ENCODE peak calls at places on chromosomes 3 and 15, in five cellular contexts. T is MM.1S, F is astrocyte, Q is IMR-90, S is OCI-LY7. X is an unnamed sample. For H3K9me3, the result is how much of the 10 kb centered on the place peaks cover.

GRCh38 chr3:156628836-156629618 is 45.4 kb upstream of the TIPARP start:
- DNase-seq in T (no peak), F (no peak), Q (no peak), S (no peak), X (no peak)

GRCh38 chr3:96000963-96001362 is 813.4 kb upstream of the EPHA6 start:
- DNase-seq in T (no peak), F (no peak), Q (no peak), S (no peak), X (no peak)

GRCh38 chr3:126456766-126457388 is 18.8 kb downstream of the ZXDC start:
- DNase-seq in T (no peak), F (no peak), Q (no peak), S (no peak), X (no peak)

GRCh38 chr3:51328206-51328605 is 56.9 kb upstream of the MANF start:
- DNase-seq in T (no peak), F (no peak), Q (no peak), S (no peak), X (no peak)

GRCh38 chr3:71582612-71583568 is 638 bp downstream of the FOXP1 start:
- DNase-seq in T (peak), F (peak), Q (peak), S (peak), X (peak)

GRCh38 chr3:71416868-71417267 is 166.7 kb downstream of the FOXP1 start:
- DNase-seq in T (no peak), F (no peak), Q (no peak), S (peak), X (peak)

GRCh38 chr3:141051641-141052569 is 758 bp downstream of the SPSB4 start:
- DNase-seq in T (no peak), F (peak), Q (peak), S (no peak), X (peak)

GRCh38 chr3:194870394-194871110 is 184.9 kb downstream of the FAM43A start:
- DNase-seq in T (no peak), F (peak), Q (peak), S (no peak), X (no peak)

GRCh38 chr15:22968356-22968755 is 11.8 kb downstream of the CYFIP1 start:
- DNase-seq in T (no peak), F (peak), Q (peak), S (no peak), X (no peak)

GRCh38 chr3:197960694-197961581 is 921 bp downstream of the LMLN start:
- DNase-seq in T (no peak), F (no peak), Q (no peak), S (no peak), X (no peak)

GRCh38 chr15:93126496-93127083 is 37.6 kb upstream of the RGMA start:
- DNase-seq in T (no peak), F (no peak), Q (no peak), S (no peak), X (no peak)

GRCh38 chr3:101010316-101010715 is 17.1 kb upstream of the ABI3BP start:
- DNase-seq in T (no peak), F (peak), Q (peak), S (no peak), X (no peak)

GRCh38 chr3:8575364-8576104 is 69.1 kb downstream of the SSUH2 start:
- DNase-seq in T (no peak), F (peak), Q (peak), S (no peak), X (no peak)

GRCh38 chr15:55389276-55389631 is 18.9 kb downstream of the CCPG1 start:
- DNase-seq in T (no peak), F (peak), Q (peak), S (no peak), X (no peak)

GRCh38 chr15:86756688-86757087 is 677.0 kb downstream of the AGBL1 start:
- DNase-seq in T (no peak), F (no peak), Q (no peak), S (no peak), X (no peak)

GRCh38 chr15:63722144-63722543 is 111.6 kb downstream of the HERC1 start:
- DNase-seq in T (no peak), F (no peak), Q (no peak), S (no peak), X (no peak)

GRCh38 chr3:45684327-45684892 is 4.8 kb upstream of the SACM1L start:
- DNase-seq in T (no peak), F (no peak), Q (no peak), S (no peak), X (no peak)

GRCh38 chr3:64916192-64916798 is 228.5 kb upstream of the ADAMTS9 start:
- DNase-seq in T (no peak), F (no peak), Q (no peak), S (no peak), X (no peak)

GRCh38 chr3:159165972-159166371 is 364.1 kb downstream of the MFSD1 start:
- DNase-seq in T (no peak), F (no peak), Q (no peak), S (no peak), X (no peak)

GRCh38 chr3:169430687-169431404 is 232.7 kb downstream of the MECOM start:
- DNase-seq in T (peak), F (peak), Q (peak), S (peak), X (no peak)

GRCh38 chr15:71575474-71576045 is 234.8 kb upstream of the NR2E3 start:
- DNase-seq in T (peak), F (no peak), Q (no peak), S (peak), X (no peak)

GRCh38 chr15:20340931-20341661 is 200.5 kb downstream of the GOLGA6L6 start:
- DNase-seq in T (peak), F (no peak), Q (no peak), S (no peak), X (peak)

GRCh38 chr15:89912674-89913396 is at the start of gene ARPIN:
- DNase-seq in T (no peak), F (peak), Q (peak), S (no peak), X (no peak)

GRCh38 chr15:48631191-48631770 is 14.2 kb downstream of the FBN1 start:
- DNase-seq in T (no peak), F (no peak), Q (peak), S (no peak), X (no peak)

GRCh38 chr3:59444676-59445075 is 394.9 kb upstream of the CFAP20DC start:
- DNase-seq in T (no peak), F (no peak), Q (no peak), S (no peak), X (no peak)

GRCh38 chr15:68186671-68187397 is 18.3 kb downstream of the CALML4 start:
- DNase-seq in T (no peak), F (peak), Q (peak), S (no peak), X (no peak)

GRCh38 chr3:171261487-171261886 is 198.7 kb downstream of the TNIK start:
- DNase-seq in T (no peak), F (peak), Q (peak), S (no peak), X (no peak)

GRCh38 chr3:137263982-137264777 is 306.4 kb downstream of the IL20RB start:
- DNase-seq in T (no peak), F (no peak), Q (no peak), S (no peak), X (no peak)

GRCh38 chr15:80662129-80662528 is 33.0 kb upstream of the ABHD17C start:
- DNase-seq in T (no peak), F (no peak), Q (no peak), S (peak), X (no peak)

GRCh38 chr15:74032046-74032445 is 37.5 kb downstream of the PML start:
- DNase-seq in T (no peak), F (no peak), Q (no peak), S (no peak), X (no peak)

GRCh38 chr15:66115568-66116206 is 137.9 kb downstream of the MEGF11 start:
- DNase-seq in T (peak), F (no peak), Q (no peak), S (peak), X (peak)

GRCh38 chr15:84788500-84788899 is 28.7 kb upstream of the ALPK3 start:
- DNase-seq in T (no peak), F (no peak), Q (no peak), S (no peak), X (no peak)

GRCh38 chr3:144341461-144341860 is 369.8 kb downstream of the DIPK2A start:
- DNase-seq in T (no peak), F (no peak), Q (no peak), S (no peak), X (peak)

GRCh38 chr3:146550743-146551510 is 6.5 kb upstream of the PLSCR1 start:
- DNase-seq in T (no peak), F (peak), Q (peak), S (no peak), X (no peak)

GRCh38 chr3:24182756-24183155 is 237.7 kb downstream of the NR1D2 start:
- DNase-seq in T (no peak), F (no peak), Q (no peak), S (no peak), X (no peak)

GRCh38 chr3:15428539-15428938 is 1.1 kb downstream of the EAF1 start:
- DNase-seq in T (no peak), F (peak), Q (peak), S (peak), X (no peak)

DNA sequence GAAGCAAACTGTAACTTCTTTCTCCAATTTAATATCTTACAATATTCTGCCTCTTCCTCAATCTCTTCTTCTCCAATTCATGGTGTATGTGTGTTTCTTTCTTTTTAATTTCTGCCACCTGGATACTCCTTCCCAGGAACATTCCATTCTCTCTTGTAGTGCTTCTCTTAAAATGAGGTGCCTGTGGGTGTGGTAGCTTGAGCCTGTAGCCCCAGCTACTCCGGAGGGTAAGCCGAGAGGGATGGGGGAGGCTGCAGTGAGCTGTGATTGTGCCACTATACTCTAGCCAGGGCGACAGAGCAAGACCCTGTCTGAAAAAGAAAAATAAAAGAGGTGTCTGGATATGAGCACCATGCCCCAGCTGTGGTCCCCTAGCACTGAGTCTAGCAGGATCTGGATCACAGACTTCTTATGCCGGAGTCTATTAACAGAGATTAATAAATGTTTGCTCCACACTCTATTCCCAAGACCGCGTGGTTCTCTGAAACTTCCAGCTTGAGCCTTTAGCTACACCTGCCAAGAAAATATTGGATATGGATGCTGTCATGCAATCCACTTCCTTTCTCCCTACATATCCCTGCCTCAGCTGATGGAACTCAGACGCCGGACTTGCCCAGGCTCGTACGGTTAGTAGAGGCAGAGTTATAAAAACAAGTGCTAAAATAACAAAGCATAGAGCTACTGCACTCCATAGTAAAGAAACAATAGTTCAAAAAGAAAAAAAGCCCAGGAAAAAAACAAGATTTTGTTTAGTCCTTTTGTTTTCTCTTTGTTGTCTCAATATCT is 42.8 kb upstream of the NEO1 start:
- DNase-seq in T (no peak), F (no peak), Q (no peak), S (no peak), X (no peak)
- H3K4me2 ChIP-seq in T (no peak), F (no peak), Q (no peak), S (no peak), X (no peak)

DNA sequence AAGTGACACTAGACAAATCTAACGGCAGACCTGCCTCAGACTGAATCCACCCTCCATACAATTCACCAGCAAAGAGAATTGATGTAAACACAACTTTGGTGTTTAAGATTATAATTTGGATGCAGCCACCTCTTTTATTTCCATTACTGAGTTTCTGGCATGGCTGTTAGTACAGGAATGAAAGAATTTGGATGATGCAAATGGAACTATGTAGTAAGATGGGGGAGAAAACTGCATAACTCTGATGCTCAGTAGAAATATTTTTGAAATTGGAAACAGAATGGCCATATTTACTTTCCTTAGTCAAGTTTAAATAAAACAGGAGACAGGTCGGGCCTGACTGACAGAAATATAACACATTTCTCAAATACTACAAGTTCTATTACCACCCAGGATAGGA is 1121.6 kb downstream of the NAALADL2 start:
- DNase-seq in T (no peak), F (peak), Q (peak), S (no peak), X (no peak)
- H3K9me3 ChIP-seq in T (under half), F (under half), Q (under half), S (under half), X (under half)

DNA sequence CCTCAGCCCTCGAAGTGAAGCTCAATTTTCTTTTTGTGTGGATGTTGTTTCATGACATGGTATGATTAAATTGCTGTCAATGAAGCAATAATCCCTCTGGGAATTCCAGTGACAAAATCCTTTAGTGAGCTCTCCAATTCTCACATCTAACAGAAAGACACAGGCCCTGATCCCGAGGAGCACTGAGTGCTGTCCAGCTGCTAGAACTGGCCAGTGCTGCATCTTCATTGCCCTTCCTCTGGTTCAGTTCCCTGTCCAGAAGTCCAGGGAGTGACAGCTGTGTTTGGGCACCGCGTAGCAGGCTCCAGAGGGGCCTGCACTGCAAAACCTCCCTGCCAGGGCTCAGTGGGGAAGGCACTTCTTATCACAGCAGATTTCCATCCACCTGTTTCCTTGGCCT is 516.8 kb upstream of the ATP11B start:
- DNase-seq in T (no peak), F (no peak), Q (no peak), S (no peak), X (no peak)
- H3K4me2 ChIP-seq in T (no peak), F (no peak), Q (no peak), S (no peak), X (no peak)

GRCh38 chr3:128753715-128754114 is 27.7 kb downstream of the RAB7A start:
- DNase-seq in T (no peak), F (no peak), Q (no peak), S (no peak), X (no peak)
- H3K9me3 ChIP-seq in T (under half), F (under half), Q (under half), S (under half), X (under half)

DNA sequence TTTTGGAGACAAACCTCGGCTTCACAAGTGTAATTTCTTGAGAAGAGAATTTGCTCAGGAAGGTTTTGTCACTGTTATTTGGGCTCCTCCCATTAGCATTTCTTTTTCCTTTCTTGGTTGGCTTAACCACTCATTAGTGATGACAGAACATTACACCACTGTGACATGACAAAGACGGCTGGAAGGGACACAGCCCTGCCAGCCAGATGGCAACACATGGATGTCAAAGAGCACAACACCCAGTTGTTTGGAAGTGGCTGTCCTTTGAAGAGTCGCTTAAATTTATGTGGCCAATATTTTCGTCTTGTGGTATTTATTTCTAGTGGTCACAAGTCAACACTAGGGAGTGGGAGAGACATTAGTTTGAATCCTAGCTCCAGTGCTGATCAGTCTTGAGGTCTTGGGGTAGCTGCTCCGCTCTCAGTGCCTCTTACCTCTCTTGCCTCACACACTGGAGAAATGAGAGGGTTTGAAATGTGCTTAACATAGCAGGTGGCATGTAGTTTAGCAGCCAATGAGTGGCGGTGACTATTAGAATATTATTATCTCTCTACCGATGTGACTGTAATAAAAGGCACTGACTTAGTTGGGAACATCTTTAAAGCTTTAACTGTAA is 92.8 kb downstream of the FRMD4B start:
- DNase-seq in T (no peak), F (no peak), Q (no peak), S (no peak), X (no peak)
- H3K4me2 ChIP-seq in T (no peak), F (no peak), Q (no peak), S (no peak), X (no peak)

GRCh38 chr3:177646749-177647148 is 449.5 kb upstream of the TBL1XR1 start:
- DNase-seq in T (no peak), F (no peak), Q (no peak), S (peak), X (peak)

GRCh38 chr3:177658354-177658753 is 461.1 kb upstream of the TBL1XR1 start:
- DNase-seq in T (no peak), F (no peak), Q (no peak), S (no peak), X (no peak)

GRCh38 chr3:177647876-177648275 is 450.6 kb upstream of the TBL1XR1 start:
- DNase-seq in T (no peak), F (no peak), Q (no peak), S (no peak), X (peak)

GRCh38 chr3:177657243-177657642 is 460.0 kb upstream of the TBL1XR1 start:
- DNase-seq in T (no peak), F (no peak), Q (no peak), S (no peak), X (no peak)

DNA sequence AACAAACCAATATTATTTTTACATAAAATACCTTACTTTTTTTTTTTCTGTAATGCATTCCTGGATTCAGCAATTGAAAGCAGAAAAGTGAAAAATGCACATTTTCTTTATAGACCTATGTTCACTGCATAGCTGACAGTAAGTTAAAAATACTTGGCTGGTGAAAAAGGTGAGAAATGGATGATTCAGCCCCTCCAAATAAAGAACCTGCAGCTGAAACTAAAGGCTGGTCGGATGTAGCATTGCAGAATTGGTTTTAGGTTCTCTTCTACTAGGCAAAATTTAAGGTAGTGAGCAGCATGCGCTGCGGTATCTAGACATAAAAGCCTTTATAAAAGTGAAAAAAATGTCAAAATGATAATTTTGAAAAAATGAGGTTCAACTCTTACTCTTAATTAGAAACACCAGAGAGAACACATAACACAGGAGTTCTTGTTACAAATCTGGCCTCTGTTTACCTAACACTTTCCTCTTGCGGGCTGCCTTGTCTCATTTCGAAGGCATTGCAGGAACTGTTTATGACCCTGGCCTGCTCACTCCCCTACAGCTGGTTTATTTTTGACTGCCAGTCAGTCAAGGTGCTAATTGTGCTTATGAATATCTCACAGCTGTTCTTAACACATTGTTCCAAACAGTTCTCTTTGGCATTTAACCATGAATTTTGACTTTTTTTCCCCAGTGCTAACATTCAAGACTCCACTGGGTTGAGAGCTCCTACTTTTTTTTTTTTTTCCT is 455.4 kb upstream of the TBL1XR1 start:
- DNase-seq in T (peak), F (no peak), Q (no peak), S (no peak), X (no peak)
- H3K9me3 ChIP-seq in T (under half), F (under half), Q (under half), S (under half), X (under half)

GRCh38 chr3:187762792-187763191 is 17.5 kb upstream of the BCL6 start:
- DNase-seq in T (no peak), F (no peak), Q (no peak), S (no peak), X (no peak)
- H3K4me2 ChIP-seq in T (no peak), F (no peak), Q (no peak), S (no peak), X (no peak)

GRCh38 chr3:118187221-118187620 is 847.4 kb downstream of the IGSF11 start:
- DNase-seq in T (no peak), F (no peak), Q (no peak), S (no peak), X (no peak)
- H3K9me3 ChIP-seq in T (under half), F (under half), Q (under half), S (under half), X (under half)

DNA sequence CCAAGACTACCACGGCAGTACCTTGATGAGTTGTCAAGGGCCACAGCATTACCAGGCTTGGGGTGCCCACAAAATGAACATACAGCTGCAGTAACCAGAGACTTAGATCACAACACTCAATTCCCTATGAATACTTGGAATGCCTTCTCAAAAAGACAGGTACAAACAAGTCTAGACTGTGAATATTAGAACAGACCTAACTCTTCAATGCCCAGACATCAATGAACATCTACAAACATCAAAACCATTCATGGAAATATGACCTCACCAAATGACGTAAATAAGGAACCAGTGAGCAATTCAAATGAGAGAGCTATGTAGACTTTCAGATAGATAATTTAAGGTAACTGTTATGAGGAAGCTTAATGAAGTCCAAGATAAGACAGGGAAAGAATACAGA is 185.1 kb upstream of the POU1F1 start:
- DNase-seq in T (no peak), F (no peak), Q (no peak), S (no peak), X (no peak)
- H3K4me2 ChIP-seq in T (no peak), F (no peak), Q (no peak), S (no peak), X (no peak)

GRCh38 chr3:35322070-35322469 is 317.3 kb upstream of the ARPP21 start:
- DNase-seq in T (no peak), F (no peak), Q (no peak), S (no peak), X (no peak)
- H3K9me3 ChIP-seq in T (under half), F (under half), Q (under half), S (under half), X (under half)

X was measured in DND-41.